ENCODE peak calls at places on chromosomes 12 and 14, in eight cellular contexts. L, H, W, A, P, Q, U and T are unnamed samples.

GRCh38 chr12:94614288-94614721 is 36.1 kb downstream of the TMCC3 start:
- DNase-seq in H (no peak), W (no peak), P (no peak), Q (no peak), A (no peak), L (peak), U (no peak), T (no peak)

GRCh38 chr14:51119411-51120051 is 24.6 kb upstream of the TRIM9 start:
- DNase-seq in U (no peak), Q (no peak), H (no peak), A (no peak), P (no peak), W (no peak), L (no peak), T (no peak)

GRCh38 chr14:68947802-68948201 is 31.3 kb downstream of the ACTN1 start:
- DNase-seq in Q (no peak), W (peak), U (no peak), H (peak), L (no peak), A (peak), P (no peak), T (no peak)

GRCh38 chr14:31090872-31091764 is 64.9 kb upstream of the STRN3 start:
- DNase-seq in W (peak), P (no peak), A (no peak), U (no peak), Q (peak), H (peak), L (peak), T (no peak)

GRCh38 chr12:85448031-85448430 is 168.0 kb downstream of the ALX1 start:
- DNase-seq in L (no peak), P (no peak), H (no peak), U (no peak), A (no peak), W (no peak), Q (no peak), T (no peak)

GRCh38 chr14:92328664-92329255 is 5.8 kb downstream of the SLC24A4 start:
- DNase-seq in Q (no peak), U (no peak), P (no peak), A (no peak), H (no peak), L (no peak), W (no peak), T (no peak)

GRCh38 chr12:12872139-12872933 is 19.0 kb upstream of the GPRC5A start:
- DNase-seq in P (no peak), Q (peak), U (no peak), L (peak), H (no peak), W (peak), A (no peak), T (no peak)

GRCh38 chr12:106417926-106418910 is 60.7 kb downstream of the POLR3B start:
- DNase-seq in Q (peak), L (peak), P (no peak), U (no peak), W (peak), H (no peak), A (no peak), T (no peak)

GRCh38 chr14:105290598-105291356 is 10.0 kb downstream of the BRF1 start:
- DNase-seq in W (no peak), U (no peak), H (peak), A (no peak), P (peak), L (no peak), Q (no peak), T (no peak)

GRCh38 chr14:67392728-67393314 is 19.1 kb downstream of the PLEK2 start:
- DNase-seq in L (no peak), U (no peak), W (no peak), H (no peak), P (no peak), A (no peak), Q (no peak), T (no peak)

GRCh38 chr12:57047981-57048380 is 1.9 kb downstream of the MYO1A start:
- DNase-seq in P (no peak), U (no peak), L (no peak), Q (no peak), W (no peak), H (no peak), A (no peak), T (no peak)

GRCh38 chr14:89607453-89607852 is 190.4 kb upstream of the FOXN3 start:
- DNase-seq in Q (no peak), H (no peak), A (no peak), P (no peak), L (no peak), U (no peak), W (no peak), T (no peak)

GRCh38 chr12:23204933-23205778 is 580.2 kb downstream of the ETNK1 start:
- DNase-seq in U (peak), L (peak), W (peak), P (peak), Q (peak), H (peak), A (no peak), T (peak)

GRCh38 chr12:103768467-103769123 is 72.4 kb downstream of the NT5DC3 start:
- DNase-seq in P (no peak), L (peak), U (no peak), W (no peak), Q (no peak), H (peak), A (no peak), T (no peak)

GRCh38 chr14:51248041-51248987 is 8.3 kb downstream of the TMX1 start:
- DNase-seq in Q (no peak), A (no peak), H (no peak), P (peak), L (no peak), W (no peak), U (no peak), T (peak)

GRCh38 chr14:103641181-103641580 is 12.2 kb downstream of the KLC1 start:
- DNase-seq in L (peak), Q (peak), H (no peak), W (peak), A (no peak), P (no peak), U (no peak), T (no peak)

GRCh38 chr12:45939759-45940158 is 50.6 kb downstream of the SCAF11 start:
- DNase-seq in Q (peak), H (no peak), W (peak), U (no peak), A (no peak), P (no peak), L (peak), T (no peak)

GRCh38 chr14:61342486-61342885 is 21.1 kb downstream of the PRKCH start:
- DNase-seq in L (no peak), Q (no peak), H (no peak), W (no peak), A (no peak), P (no peak), U (no peak), T (no peak)

GRCh38 chr12:22160396-22161003 is 114.5 kb downstream of the CMAS start:
- DNase-seq in L (no peak), W (no peak), H (no peak), U (no peak), Q (no peak), P (no peak), A (no peak), T (no peak)

GRCh38 chr12:43208221-43208620 is 343.8 kb downstream of the ADAMTS20 start:
- DNase-seq in L (no peak), Q (no peak), H (no peak), A (no peak), U (no peak), W (peak), P (no peak), T (no peak)

GRCh38 chr14:105473677-105474477 is 744 bp upstream of the CRIP2 start:
- DNase-seq in Q (peak), U (no peak), P (peak), W (peak), L (peak), A (peak), H (peak), T (peak)

GRCh38 chr14:103628221-103628683 is 759 bp upstream of the KLC1 start:
- DNase-seq in U (peak), H (peak), A (peak), L (peak), W (peak), Q (peak), P (no peak), T (peak)

GRCh38 chr12:68960162-68960501 is 27.2 kb upstream of the CPM start:
- DNase-seq in H (no peak), P (no peak), A (no peak), U (no peak), Q (no peak), L (no peak), W (peak), T (no peak)

GRCh38 chr12:79358716-79359341 is 331.9 kb downstream of the PAWR start:
- DNase-seq in P (no peak), Q (no peak), L (no peak), A (no peak), H (peak), W (no peak), U (peak), T (no peak)
- TF ChIP-seq CTCF in P (no peak), Q (no peak), L (no peak), A (no peak), H (no peak), W (no peak), U (no peak), T (no peak)

DNA sequence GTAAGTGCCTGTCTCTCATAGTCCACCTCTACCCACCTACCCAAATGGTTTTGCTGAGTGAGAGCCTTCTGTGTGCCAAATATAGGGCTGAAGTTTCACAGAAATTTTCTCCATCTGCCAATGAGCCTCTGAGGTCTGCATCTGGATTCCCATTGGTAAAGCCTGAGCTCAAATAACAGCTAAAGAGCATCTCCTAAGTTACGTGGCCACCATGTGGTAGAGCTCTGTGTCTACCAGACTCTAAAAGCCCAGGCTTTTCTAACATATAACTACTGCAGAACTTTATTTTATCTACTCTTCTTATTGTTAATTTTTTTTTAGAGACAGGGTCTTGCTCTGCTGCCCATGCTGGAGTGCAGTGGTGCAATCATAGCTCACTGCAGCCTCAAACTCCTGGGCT is 16.0 kb downstream of the AMDHD1 start:
- DNase-seq in U (peak), W (peak), Q (no peak), A (no peak), P (no peak), L (peak), H (peak), T (no peak)
- TF ChIP-seq CTCF in U (peak), W (peak), Q (no peak), A (no peak), P (no peak), L (peak), H (peak), T (peak)

GRCh38 chr12:6072302-6072752 is 52.1 kb downstream of the VWF start:
- DNase-seq in L (peak), A (no peak), H (peak), U (no peak), P (no peak), Q (peak), W (peak), T (no peak)
- TF ChIP-seq CTCF in L (no peak), A (peak), H (no peak), U (no peak), P (no peak), Q (peak), W (peak), T (no peak)

DNA sequence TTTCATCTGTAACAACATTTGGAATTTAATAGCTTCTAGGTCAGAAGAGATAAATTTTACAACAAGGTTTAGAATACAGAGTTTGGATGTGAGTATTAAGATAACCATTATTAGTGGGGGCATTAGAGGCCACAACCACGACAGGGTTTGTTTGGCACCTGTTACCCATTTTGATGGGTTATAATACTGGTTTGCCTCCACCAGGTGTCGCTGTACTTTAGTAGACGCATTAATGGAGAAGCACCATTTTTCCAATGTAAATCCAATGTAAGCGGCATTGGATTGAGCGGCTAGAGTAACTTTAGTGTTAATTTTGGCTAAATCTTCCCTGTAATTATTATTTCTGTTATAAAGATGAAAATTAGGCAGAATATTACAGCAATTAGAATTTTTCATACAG is 136.2 kb downstream of the SLCO1B3 start:
- DNase-seq in W (peak), Q (peak), H (peak), U (peak), A (no peak), P (no peak), L (peak), T (peak)
- TF ChIP-seq CTCF in W (peak), Q (peak), H (peak), U (peak), A (no peak), P (peak), L (peak), T (peak)

DNA sequence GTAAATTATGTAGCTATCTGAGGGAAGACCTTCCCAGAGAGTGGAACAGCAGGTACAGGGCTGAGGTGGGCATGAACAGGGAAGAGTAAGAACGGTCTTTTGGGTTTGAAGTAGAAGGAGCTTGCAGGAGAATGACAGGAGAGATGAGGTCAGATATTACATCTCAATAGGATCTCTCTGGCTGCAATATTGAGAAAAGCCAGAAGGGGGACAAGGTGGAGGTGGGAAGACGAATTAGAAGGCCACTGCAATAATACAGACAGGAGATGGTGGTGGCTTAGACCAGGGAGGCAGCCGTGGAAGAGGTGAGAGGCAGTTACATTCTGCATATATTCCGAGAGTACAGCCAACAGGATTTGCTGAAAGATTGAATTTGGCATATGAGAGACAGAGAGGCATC is 310.2 kb downstream of the APAF1 start:
- DNase-seq in P (no peak), H (peak), L (peak), W (peak), A (no peak), U (peak), Q (peak), T (peak)
- TF ChIP-seq CTCF in P (peak), H (peak), L (peak), W (peak), A (no peak), U (peak), Q (peak), T (peak)